ENCODE peak calls at places on chromosomes 5 and 9, in nine cellular contexts. B is sigmoid colon, F is GM23248, Q is left ventricle myocardium inferior, C is uterus, G is right cardiac atrium, O is stomach, T is hepatocyte, V is right atrium auricular region. M is an unnamed sample. For H3K4me1, the result is how much of the 10 kb centered on the place peaks cover.

GRCh38 chr5:175378444-175379028 is 65.4 kb downstream of the DRD1 start:
- DNase-seq in Q (no peak), G (no peak), O (no peak), F (no peak), V (no peak), T (peak), C (no peak), B (no peak), M (no peak)

GRCh38 chr9:134847752-134848432 is 32.7 kb upstream of the FCN2 start:
- DNase-seq in C (no peak), F (no peak), T (no peak), Q (no peak), B (no peak), O (no peak), G (peak), V (no peak), M (peak)

GRCh38 chr5:42492978-42493377 is 69.7 kb downstream of the GHR start:
- DNase-seq in B (no peak), C (no peak), G (no peak), Q (no peak), T (no peak), V (no peak), O (no peak), F (no peak), M (no peak)

GRCh38 chr9:73780916-73781315 is 629.3 kb downstream of the ANXA1 start:
- DNase-seq in C (no peak), F (peak), O (no peak), V (no peak), B (no peak), T (peak), G (no peak), Q (no peak), M (no peak)

GRCh38 chr5:67363195-67363594 is 166.6 kb upstream of the CD180 start:
- DNase-seq in C (no peak), B (no peak), V (no peak), G (no peak), O (no peak), Q (no peak), F (no peak), T (no peak), M (no peak)

GRCh38 chr9:16369427-16369826 is 501.0 kb downstream of the BNC2 start:
- DNase-seq in B (no peak), G (no peak), T (no peak), O (no peak), V (peak), C (no peak), F (no peak), Q (no peak), M (no peak)

GRCh38 chr9:132543251-132543650 is 39.2 kb upstream of the BARHL1 start:
- DNase-seq in T (no peak), O (no peak), G (no peak), V (no peak), C (no peak), Q (no peak), B (no peak), F (no peak), M (no peak)

GRCh38 chr9:123725389-123725788 is 204.5 kb downstream of the DENND1A start:
- DNase-seq in T (peak), V (no peak), B (peak), G (peak), F (peak), Q (peak), C (no peak), O (no peak), M (no peak)

GRCh38 chr5:76475936-76476335 is 72.9 kb downstream of the IQGAP2 start:
- DNase-seq in O (peak), C (no peak), Q (no peak), B (no peak), V (no peak), F (no peak), G (no peak), T (peak), M (no peak)
- H3K4me1 ChIP-seq in O (half or more), C (under half), Q (under half), B (under half), V (under half), F (under half), G (under half), T (under half), M (under half)

GRCh38 chr5:84251503-84251902 is 133.2 kb downstream of the EDIL3 start:
- DNase-seq in C (no peak), T (no peak), F (no peak), B (no peak), V (no peak), Q (no peak), O (no peak), G (no peak), M (no peak)

GRCh38 chr5:84248013-84248412 is 136.7 kb downstream of the EDIL3 start:
- DNase-seq in Q (no peak), T (no peak), O (no peak), B (no peak), F (no peak), C (no peak), V (no peak), G (no peak), M (no peak)

GRCh38 chr5:84255318-84255717 is 129.4 kb downstream of the EDIL3 start:
- DNase-seq in Q (no peak), G (no peak), T (peak), O (no peak), V (no peak), B (no peak), F (peak), C (no peak), M (no peak)

GRCh38 chr5:84253946-84254345 is 130.7 kb downstream of the EDIL3 start:
- DNase-seq in V (no peak), C (no peak), G (no peak), F (no peak), T (no peak), O (no peak), B (no peak), Q (no peak), M (no peak)

DNA sequence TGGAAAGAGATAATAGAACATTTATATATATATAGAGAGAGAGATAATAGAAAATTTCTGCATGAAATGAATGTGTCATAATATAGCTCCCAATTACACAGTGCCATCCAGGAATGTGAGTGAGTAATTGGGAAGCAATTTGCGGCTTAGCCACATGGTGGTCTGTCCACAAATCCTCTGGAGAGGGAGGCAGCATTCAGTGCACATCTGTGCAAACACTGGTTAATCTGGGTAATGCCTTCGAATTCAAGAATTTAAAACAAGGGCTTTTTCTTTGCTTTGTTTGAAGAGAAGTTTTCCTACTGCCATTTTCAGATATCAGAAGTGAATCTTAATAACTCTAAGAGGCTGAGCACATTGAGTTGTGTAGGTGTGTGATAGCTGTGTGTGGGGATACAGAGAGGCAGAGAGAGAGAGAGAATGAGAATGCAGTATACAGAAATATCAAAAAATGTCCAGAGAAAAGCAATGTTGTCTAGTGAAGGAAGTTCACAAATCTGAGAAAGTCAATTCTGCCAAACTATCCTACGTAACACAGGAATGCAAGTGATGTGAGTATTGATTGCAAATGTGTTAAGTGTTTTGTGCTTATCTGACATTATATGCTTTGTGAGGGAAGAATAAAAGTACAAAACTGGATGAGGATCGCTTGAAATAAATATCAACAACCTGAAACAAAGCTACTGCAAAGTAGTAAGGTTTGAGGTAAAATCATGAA is 134.6 kb downstream of the EDIL3 start:
- DNase-seq in T (peak), V (no peak), Q (no peak), B (no peak), G (no peak), F (peak), O (no peak), C (no peak), M (no peak)
- H3K4me3 ChIP-seq in T (no peak), V (no peak), Q (no peak), B (no peak), G (no peak), F (peak), O (no peak), C (no peak), M (no peak)

DNA sequence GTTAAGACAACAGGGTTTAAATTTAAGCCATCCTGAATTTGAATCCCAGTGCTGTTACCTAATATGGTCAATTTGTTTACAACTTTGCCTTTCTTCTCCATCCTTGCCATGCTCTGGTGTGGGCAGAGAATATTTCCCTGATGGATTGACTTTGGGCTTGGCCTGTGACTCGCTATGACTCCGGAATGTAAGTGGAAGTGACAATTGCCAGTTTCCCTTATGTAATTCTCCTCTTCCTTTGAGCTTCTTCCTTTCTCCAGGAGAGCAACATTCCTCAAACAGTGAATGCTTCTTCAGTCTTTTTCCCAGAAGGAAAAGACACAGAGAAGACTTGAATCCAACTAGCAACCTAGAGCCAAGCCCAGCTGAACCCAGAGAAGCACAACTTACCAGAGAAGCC is 159.1 kb downstream of the LURAP1L start:
- DNase-seq in Q (no peak), F (peak), T (no peak), V (no peak), B (no peak), O (no peak), C (no peak), G (no peak), M (no peak)
- H3K27ac ChIP-seq in Q (no peak), F (peak), T (no peak), V (no peak), B (no peak), O (no peak), C (no peak), G (no peak), M (no peak)

DNA sequence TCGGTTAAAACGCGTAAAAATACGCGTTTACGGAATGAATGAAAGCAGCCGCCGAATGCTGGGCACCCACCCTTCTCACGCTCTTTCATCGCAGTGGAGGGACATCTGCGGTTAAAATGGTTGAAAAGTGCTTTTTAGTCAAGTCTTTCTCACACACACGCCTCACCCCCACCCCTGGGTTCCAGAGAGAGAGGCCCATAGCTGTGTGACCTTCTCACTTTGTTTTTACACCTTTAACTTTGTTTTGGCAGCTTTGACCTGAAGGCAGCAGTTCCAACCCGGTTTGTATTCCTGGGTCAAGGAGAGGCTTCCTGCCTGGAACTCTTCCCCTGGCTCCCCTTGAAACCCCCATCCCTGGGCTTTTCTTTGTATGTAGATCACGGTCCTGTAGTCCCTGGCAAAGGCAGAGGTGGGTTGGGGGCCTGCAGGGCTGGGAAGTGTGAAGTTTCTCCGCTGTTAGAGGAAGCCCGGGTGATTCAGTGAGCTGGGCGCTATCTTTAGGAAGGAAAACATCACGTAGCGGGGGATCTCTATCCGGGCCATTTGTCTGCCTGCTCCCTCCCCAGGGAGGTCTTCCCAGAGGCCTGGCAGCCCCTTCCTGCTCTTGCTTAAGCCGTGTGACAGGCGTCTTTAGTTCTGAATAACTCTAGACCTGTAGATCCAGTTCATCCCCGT is 29.6 kb downstream of the SPRY4 start:
- DNase-seq in Q (peak), C (no peak), B (no peak), T (no peak), V (no peak), O (no peak), F (no peak), G (peak), M (peak)
- H3K4me1 ChIP-seq in Q (half or more), C (under half), B (under half), T (under half), V (under half), O (under half), F (under half), G (under half), M (under half)

DNA sequence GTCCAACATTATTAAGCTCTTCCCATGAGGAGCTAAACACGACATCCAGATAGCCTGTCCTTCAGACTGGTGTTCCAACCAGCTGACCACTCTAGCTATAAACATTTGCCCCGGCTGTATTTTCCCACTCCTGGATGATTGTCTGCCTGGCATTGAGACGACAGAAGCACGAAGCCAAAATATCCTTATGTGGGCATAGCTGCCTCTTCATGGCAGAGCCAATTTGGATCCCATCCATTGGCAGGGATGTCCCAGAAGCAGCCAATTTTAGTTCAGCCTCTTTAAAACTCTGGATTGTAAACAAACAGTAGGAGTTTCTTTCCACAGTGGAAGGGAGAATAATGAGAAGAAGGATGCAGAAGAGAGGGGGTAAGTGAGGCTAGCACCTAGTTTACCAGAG is 507.6 kb downstream of the CETN3 start:
- DNase-seq in T (no peak), O (no peak), F (no peak), C (peak), B (peak), G (no peak), Q (no peak), V (no peak), M (no peak)
- H3K4me3 ChIP-seq in T (no peak), O (no peak), F (no peak), C (no peak), B (no peak), G (no peak), Q (no peak), V (no peak), M (no peak)

DNA sequence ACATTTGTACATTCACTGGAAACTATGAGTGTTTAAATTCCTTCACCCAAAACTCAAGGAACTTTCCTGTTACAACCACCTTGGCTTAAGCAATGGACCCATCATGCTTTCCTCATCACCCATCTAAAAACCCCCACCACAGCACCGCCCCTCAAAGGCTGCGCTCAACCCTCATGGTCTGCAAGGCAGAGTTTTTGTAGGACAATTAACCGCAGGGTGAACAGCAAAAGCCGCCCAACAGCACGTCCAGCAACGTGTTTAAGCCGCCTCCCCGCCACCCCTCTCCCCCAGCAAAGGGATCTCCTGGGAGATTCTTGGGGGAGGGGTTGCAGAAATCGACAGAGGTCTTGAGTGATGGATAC is 2.0 kb downstream of the ROR2 start:
- DNase-seq in Q (no peak), C (no peak), B (peak), O (no peak), G (no peak), F (peak), T (peak), V (peak), M (no peak)
- H3K27ac ChIP-seq in Q (no peak), C (peak), B (peak), O (peak), G (no peak), F (no peak), T (peak), V (peak), M (no peak)

GRCh38 chr5:180329138-180329435 is 24.0 kb downstream of the GFPT2 start:
- DNase-seq in Q (no peak), B (peak), G (peak), O (no peak), C (no peak), T (no peak), F (no peak), V (no peak), M (peak)

GRCh38 chr5:180330270-180330648 is 22.9 kb downstream of the GFPT2 start:
- DNase-seq in V (no peak), T (no peak), Q (no peak), C (no peak), O (no peak), F (no peak), B (no peak), G (no peak), M (no peak)

GRCh38 chr5:180330810-180331646 is 22.1 kb downstream of the GFPT2 start:
- DNase-seq in C (peak), B (peak), V (peak), O (peak), T (peak), G (peak), Q (peak), F (peak), M (peak)

GRCh38 chr5:180328296-180329137 is 24.6 kb downstream of the GFPT2 start:
- DNase-seq in G (peak), Q (peak), V (peak), B (peak), O (peak), F (peak), T (peak), C (peak), M (peak)

DNA sequence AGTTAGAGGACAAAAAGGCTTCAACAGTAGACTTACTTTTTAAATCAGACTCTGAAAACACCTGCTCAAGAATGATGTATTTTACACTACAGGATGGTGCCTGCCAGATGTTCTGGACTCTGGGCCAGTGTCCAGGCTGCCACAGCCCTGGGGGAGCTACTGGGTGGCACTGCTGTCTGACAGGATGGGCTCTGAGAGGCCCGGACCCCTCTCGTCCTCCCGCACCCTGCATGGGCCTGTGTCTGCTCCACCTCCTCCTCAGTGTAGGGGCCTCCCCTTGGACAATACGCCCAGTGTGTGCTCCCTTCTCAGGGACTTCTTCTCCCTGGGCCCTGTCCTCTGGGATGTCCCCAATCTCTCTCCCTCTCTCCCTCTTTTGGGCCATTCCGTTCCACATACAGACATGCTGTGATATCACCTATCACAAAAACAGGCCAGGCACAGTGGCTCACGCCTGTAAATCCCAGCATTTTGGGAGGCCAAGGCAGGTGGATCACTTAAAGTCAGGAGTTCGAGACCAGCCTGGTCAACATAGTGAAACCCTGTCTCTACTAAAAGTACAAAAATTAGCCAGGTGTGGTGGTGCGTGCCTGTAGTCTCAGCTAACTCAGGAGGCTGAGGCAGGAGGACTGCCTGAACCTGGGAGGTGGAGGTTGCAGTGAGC is 23.4 kb downstream of the GFPT2 start:
- DNase-seq in T (no peak), Q (no peak), C (no peak), F (no peak), O (no peak), G (peak), B (peak), V (no peak), M (peak)
- H3K4me1 ChIP-seq in T (under half), Q (under half), C (under half), F (under half), O (under half), G (under half), B (under half), V (under half), M (under half)

DNA sequence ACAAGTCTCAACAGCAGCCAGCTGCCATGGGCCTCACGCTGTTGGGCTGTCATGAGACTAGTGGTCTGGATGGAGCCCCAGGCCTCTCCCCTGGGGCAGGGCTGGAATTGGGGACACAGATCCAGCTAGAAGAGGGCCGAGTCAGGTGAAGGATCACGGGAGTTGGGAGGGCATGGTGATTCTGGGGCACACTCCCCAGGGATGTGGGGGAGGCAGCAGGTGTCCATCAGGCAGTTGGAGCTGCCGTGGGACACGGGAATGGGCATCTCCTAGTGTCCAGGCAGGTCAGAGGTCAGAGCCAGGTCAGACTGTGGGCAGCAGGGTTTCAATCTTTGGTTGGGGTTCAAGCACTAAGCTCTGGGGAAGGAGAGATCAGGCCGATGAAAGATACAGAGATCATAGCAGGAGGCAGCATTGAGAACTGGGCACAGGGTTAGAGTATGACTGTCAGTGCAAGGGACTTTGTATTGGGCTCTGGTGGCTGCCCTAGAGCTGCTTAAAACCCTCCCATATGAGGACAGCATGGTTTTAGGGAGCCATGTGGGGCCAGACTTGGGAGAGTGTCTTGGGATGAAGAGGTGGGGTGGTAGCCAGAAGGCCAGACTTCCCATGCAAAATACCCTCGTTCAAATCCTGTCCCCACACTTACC is 59.2 kb downstream of the ARHGEF37 start:
- DNase-seq in O (no peak), B (peak), G (no peak), Q (no peak), V (no peak), C (peak), T (no peak), F (no peak), M (no peak)
- H3K4me3 ChIP-seq in O (no peak), B (no peak), G (no peak), Q (peak), V (no peak), C (peak), T (no peak), F (no peak), M (peak)

GRCh38 chr5:44875661-44876250 is 67.0 kb downstream of the MRPS30 start:
- DNase-seq in G (no peak), Q (no peak), B (no peak), C (no peak), O (no peak), F (peak), T (peak), V (no peak), M (no peak)
- H3K27ac ChIP-seq in G (no peak), Q (no peak), B (no peak), C (no peak), O (no peak), F (no peak), T (peak), V (no peak), M (no peak)